ENCODE peak calls at places on chromosomes 11 and 22, in six cellular contexts. W is tibial artery, X is A673, B is astrocyte of the spinal cord, S is suprapubic skin, I is brain microvascular endothelial cell. Z is an unnamed sample.

GRCh38 chr11:46003647-46004046 is 81.2 kb downstream of the LARGE2 start:
- DNase-seq in X (peak; percentile 86), B (peak; percentile 16), I (no peak), S (no peak), W (no peak), Z (peak; percentile 62)

GRCh38 chr11:6413791-6414231 is 5.1 kb downstream of the APBB1 start:
- DNase-seq in X (no peak), S (no peak), I (no peak), B (no peak), W (no peak), Z (no peak)

GRCh38 chr11:129249351-129249750 is 57.2 kb upstream of the ARHGAP32 start:
- DNase-seq in W (no peak), X (peak; percentile 49), B (peak; percentile 90), S (no peak), I (peak; percentile 50), Z (peak; percentile 76)

GRCh38 chr11:110093407-110094297 is 460 bp downstream of the ZC3H12C start:
- DNase-seq in B (peak; percentile 74), X (peak; percentile 73), W (peak; percentile 58), S (peak; percentile 82), I (peak; percentile 45), Z (peak; percentile 80)

GRCh38 chr22:47370448-47371262 is 608.2 kb downstream of the TBC1D22A start:
- DNase-seq in B (no peak), X (no peak), I (no peak), S (peak; percentile 65), W (peak; percentile 18), Z (no peak)

GRCh38 chr11:3356858-3357257 is 22.1 kb downstream of the ZNF195 start:
- DNase-seq in B (no peak), X (no peak), I (no peak), W (no peak), S (no peak), Z (no peak)

GRCh38 chr22:18114976-18115652 is 4.5 kb downstream of the TUBA8 start:
- DNase-seq in X (no peak), W (no peak), B (no peak), I (no peak), S (no peak), Z (no peak)

GRCh38 chr11:82701847-82702520 is 31.7 kb downstream of the FAM181B start:
- DNase-seq in I (peak; percentile 41), W (no peak), X (peak; percentile 75), S (no peak), B (peak; percentile 45), Z (peak; percentile 65)

GRCh38 chr11:67316882-67317364 is 13.6 kb downstream of the SSH3 start:
- DNase-seq in S (no peak), B (no peak), W (no peak), I (peak; percentile 31), X (no peak), Z (peak; percentile 70)

GRCh38 chr11:110026823-110027626 is 66.2 kb upstream of the ZC3H12C start:
- DNase-seq in W (peak; percentile 54), B (no peak), X (no peak), S (no peak), I (no peak), Z (no peak)

GRCh38 chr11:110919241-110919893 is 207.1 kb upstream of the ARHGAP20 start:
- DNase-seq in W (no peak), S (no peak), B (no peak), X (no peak), I (no peak), Z (no peak)

GRCh38 chr11:34194576-34195335 is 89.3 kb downstream of the NAT10 start:
- DNase-seq in B (no peak), W (no peak), I (no peak), X (no peak), S (no peak), Z (no peak)

GRCh38 chr11:65214212-65214845 is 32.6 kb downstream of the CAPN1 start:
- DNase-seq in I (no peak), W (no peak), X (no peak), B (no peak), S (no peak), Z (no peak)

GRCh38 chr11:65215441-65216076 is 33.8 kb downstream of the CAPN1 start:
- DNase-seq in B (no peak), W (no peak), X (peak; percentile 52), S (peak; percentile 78), I (no peak), Z (no peak)

GRCh38 chr11:65218446-65218845 is 36.7 kb downstream of the CAPN1 start:
- DNase-seq in X (no peak), I (no peak), W (no peak), S (peak; percentile 64), B (no peak), Z (no peak)

GRCh38 chr11:65217441-65218423 is 36.0 kb downstream of the CAPN1 start:
- DNase-seq in X (no peak), W (no peak), I (no peak), B (no peak), S (peak; percentile 74), Z (no peak)

GRCh38 chr11:65216830-65217229 is 35.1 kb downstream of the CAPN1 start:
- DNase-seq in B (no peak), S (peak; percentile 62), X (no peak), W (no peak), I (no peak), Z (no peak)
- TF ChIP-seq CTCF in B (no peak), S (no peak), X (no peak), W (no peak), I (peak; percentile 15), Z (no peak)

GRCh38 chr22:22201185-22201924 is 43.2 kb upstream of the VPREB1 start:
- DNase-seq in S (no peak), I (no peak), B (no peak), X (peak; percentile 45), W (no peak), Z (peak; percentile 71)
- TF ChIP-seq CTCF in S (no peak), I (peak; percentile 80), B (peak; percentile 81), X (peak; percentile 71), W (no peak), Z (peak; percentile 85)

GRCh38 chr22:20839837-20840645 is 18.6 kb downstream of the PI4KA start:
- DNase-seq in X (no peak), I (no peak), B (no peak), S (no peak), W (no peak), Z (no peak)
- TF ChIP-seq CTCF in X (no peak), I (no peak), B (no peak), S (no peak), W (no peak), Z (no peak)

DNA sequence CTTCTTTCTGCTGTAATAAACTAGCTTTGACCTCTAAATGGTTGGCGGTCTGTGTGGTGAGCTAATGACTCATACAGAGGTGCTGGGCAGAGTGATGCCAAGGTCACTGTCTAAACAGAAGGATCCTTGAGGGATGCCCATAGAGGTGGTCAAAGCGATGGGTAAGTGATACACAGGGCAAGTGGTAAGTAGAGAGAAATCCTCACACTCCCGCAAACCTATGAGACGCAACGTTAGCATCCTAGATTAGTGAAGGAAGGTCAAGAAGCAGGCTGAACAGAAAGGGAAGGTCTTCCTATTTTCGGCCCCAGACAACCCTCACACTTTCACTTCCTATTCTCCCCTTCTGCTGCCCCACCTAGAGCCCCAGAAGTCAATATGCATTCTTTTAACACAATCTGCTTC is 65.6 kb upstream of the SESN3 start:
- DNase-seq in I (no peak), W (no peak), B (no peak), S (no peak), X (no peak), Z (no peak)
- TF ChIP-seq CTCF in I (no peak), W (no peak), B (no peak), S (no peak), X (no peak), Z (no peak)